ENCODE peak calls at places on chromosomes 16 and 17, in nine cellular contexts. F is left ventricle myocardium inferior; C is Karpas-422; W is cardiac muscle cell; B is CD8-positive, alpha-beta memory T cell; Z is ovary; N is hepatocyte; A is IMR-90; Q is SJSA1. V is an unnamed sample.

GRCh38 chr17:21039839-21040575 is 2.8 kb downstream of the USP22 start:
- DNase-seq in Q (peak), B (no peak), N (peak), C (peak), W (peak), A (peak), F (no peak), Z (peak), V (no peak)

GRCh38 chr16:24721830-24722238 is 7.6 kb upstream of the TNRC6A start:
- DNase-seq in Q (no peak), N (no peak), B (no peak), Z (no peak), C (no peak), F (no peak), A (no peak), W (no peak), V (no peak)

GRCh38 chr16:23823475-23824407 is 12.0 kb upstream of the PRKCB start:
- DNase-seq in F (no peak), Z (no peak), N (no peak), B (no peak), Q (no peak), W (no peak), A (no peak), C (no peak), V (no peak)

GRCh38 chr17:50471009-50471905 is 2.6 kb upstream of the CHAD start:
- DNase-seq in W (no peak), A (no peak), B (no peak), Z (no peak), F (no peak), N (no peak), Q (no peak), C (no peak), V (no peak)

GRCh38 chr17:19996502-19996901 is 12.7 kb upstream of the SPECC1 start:
- DNase-seq in Z (no peak), N (no peak), B (no peak), F (no peak), C (no peak), W (no peak), Q (no peak), A (no peak), V (no peak)

GRCh38 chr16:54277845-54278703 is 8.5 kb downstream of the IRX3 start:
- DNase-seq in F (no peak), A (no peak), Z (no peak), W (peak), Q (no peak), B (no peak), C (no peak), N (no peak), V (no peak)

GRCh38 chr17:73586921-73587680 is 57.1 kb downstream of the SDK2 start:
- DNase-seq in B (no peak), Q (no peak), W (no peak), C (no peak), A (no peak), N (peak), Z (no peak), F (peak), V (no peak)

GRCh38 chr16:68892898-68893297 is 49.6 kb downstream of the TANGO6 start:
- DNase-seq in B (no peak), N (no peak), W (no peak), A (no peak), C (no peak), Z (no peak), Q (no peak), F (no peak), V (no peak)

GRCh38 chr17:39198186-39198566 is 707 bp upstream of the CACNB1 start:
- DNase-seq in W (no peak), B (no peak), Z (no peak), C (peak), N (no peak), F (no peak), Q (no peak), A (no peak), V (no peak)

GRCh38 chr16:57627184-57627871 is 1.1 kb upstream of the ADGRG1 start:
- DNase-seq in N (no peak), F (no peak), Q (peak), W (peak), Z (no peak), B (no peak), C (no peak), A (peak), V (peak)

GRCh38 chr17:32928527-32929287 is 754 bp downstream of the TMEM98 start:
- DNase-seq in N (no peak), W (no peak), A (peak), F (no peak), Z (no peak), Q (peak), C (no peak), B (no peak), V (no peak)

GRCh38 chr17:34852141-34852540 is 109.1 kb downstream of the CCT6B start:
- DNase-seq in A (no peak), Z (no peak), W (no peak), N (no peak), Q (no peak), F (no peak), C (no peak), B (no peak), V (no peak)

GRCh38 chr17:46984341-46984740 is 5.3 kb upstream of the RPRML start:
- DNase-seq in Q (no peak), B (no peak), C (no peak), A (no peak), Z (no peak), W (no peak), F (peak), N (no peak), V (no peak)

GRCh38 chr17:62781356-62781755 is 26.8 kb downstream of the MARCHF10 start:
- DNase-seq in F (no peak), B (no peak), N (no peak), A (peak), W (no peak), C (no peak), Z (no peak), Q (no peak), V (no peak)

GRCh38 chr17:13025687-13026086 is 7.9 kb upstream of the ELAC2 start:
- DNase-seq in N (no peak), A (no peak), W (no peak), B (no peak), Z (no peak), F (no peak), C (no peak), Q (no peak), V (no peak)

GRCh38 chr16:54143934-54144333 is 142.7 kb downstream of the IRX3 start:
- DNase-seq in B (no peak), F (no peak), N (no peak), A (no peak), Q (no peak), Z (no peak), C (no peak), W (no peak), V (no peak)

GRCh38 chr17:64694207-64694606 is 32.1 kb upstream of the SMURF2 start:
- DNase-seq in C (no peak), Q (peak), Z (no peak), F (peak), A (peak), B (no peak), N (no peak), W (no peak), V (no peak)

GRCh38 chr17:2240541-2240940 is 63.0 kb downstream of the SMG6 start:
- DNase-seq in N (no peak), Q (no peak), Z (no peak), A (no peak), B (no peak), C (no peak), F (no peak), W (no peak), V (no peak)

GRCh38 chr17:69208640-69209039 is 20.0 kb downstream of the ABCA10 start:
- DNase-seq in C (no peak), A (no peak), Q (no peak), Z (no peak), F (no peak), W (no peak), B (no peak), N (no peak), V (no peak)

GRCh38 chr16:19166500-19166899 is 1.5 kb upstream of the SYT17 start:
- DNase-seq in F (no peak), Z (no peak), C (no peak), N (no peak), A (no peak), W (no peak), Q (no peak), B (no peak), V (no peak)

GRCh38 chr17:77628035-77628434 is 330.5 kb upstream of the TNRC6C start:
- DNase-seq in W (no peak), B (no peak), C (no peak), F (no peak), Q (no peak), Z (no peak), A (no peak), N (no peak), V (no peak)

GRCh38 chr16:57444711-57445110 is 2.5 kb downstream of the CIAPIN1 start:
- DNase-seq in C (no peak), Z (no peak), B (no peak), N (no peak), Q (no peak), F (no peak), A (peak), W (no peak), V (no peak)

GRCh38 chr17:70168044-70168978 is 1.0 kb upstream of the KCNJ2 start:
- DNase-seq in N (peak), F (peak), W (peak), C (peak), B (no peak), A (peak), Z (peak), Q (peak), V (peak)

GRCh38 chr17:4901648-4902344 is 1.1 kb downstream of the CHRNE start:
- DNase-seq in Z (peak), B (no peak), W (no peak), A (no peak), N (no peak), C (no peak), Q (no peak), F (peak), V (no peak)

GRCh38 chr17:45020354-45021138 is 30.9 kb downstream of the DCAKD start:
- DNase-seq in Z (peak), B (no peak), W (no peak), C (no peak), N (no peak), F (no peak), Q (no peak), A (peak), V (no peak)

GRCh38 chr17:80978499-80979497 is 12.8 kb upstream of the CHMP6 start:
- DNase-seq in F (no peak), Z (no peak), B (no peak), W (no peak), Q (no peak), A (peak), C (no peak), N (no peak), V (no peak)

GRCh38 chr16:4676826-4677225 is 16.5 kb upstream of the NUDT16L1 start:
- DNase-seq in N (no peak), Q (no peak), Z (no peak), B (no peak), A (no peak), W (no peak), C (no peak), F (peak), V (no peak)

GRCh38 chr16:80006175-80006895 is 405.8 kb upstream of the MAF start:
- DNase-seq in Z (peak), Q (peak), C (no peak), F (peak), B (no peak), N (peak), W (no peak), A (peak), V (no peak)

GRCh38 chr16:27326251-27326650 is 12.5 kb downstream of the IL4R start:
- DNase-seq in Z (no peak), A (no peak), W (no peak), Q (no peak), B (no peak), C (no peak), N (no peak), F (no peak), V (no peak)

GRCh38 chr16:85961988-85962915 is 63.3 kb downstream of the IRF8 start:
- DNase-seq in Z (no peak), C (no peak), Q (no peak), B (no peak), F (no peak), N (no peak), A (no peak), W (peak), V (no peak)

GRCh38 chr17:58447039-58447975 is 30.0 kb upstream of the RNF43 start:
- DNase-seq in F (peak), Z (no peak), C (peak), B (peak), A (peak), W (peak), N (peak), Q (peak), V (peak)

GRCh38 chr16:30927789-30928378 is 4.5 kb downstream of the FBXL19 start:
- DNase-seq in C (peak), W (peak), A (peak), F (no peak), B (no peak), Q (no peak), N (peak), Z (peak), V (no peak)
- H3K4me3 ChIP-seq in C (no peak), W (no peak), A (no peak), F (no peak), B (no peak), Q (no peak), N (no peak), Z (no peak), V (no peak)

GRCh38 chr17:82205720-82206508 is 6.7 kb downstream of the CCDC57 start:
- DNase-seq in C (peak), Z (peak), N (peak), A (peak), W (peak), Q (peak), F (peak), B (peak), V (peak)
- H3K4me3 ChIP-seq in C (peak), Z (no peak), N (no peak), A (no peak), W (no peak), Q (no peak), F (peak), B (peak), V (no peak)

GRCh38 chr17:43759836-43760235 is 1.2 kb upstream of the SOST start:
- DNase-seq in C (no peak), Q (no peak), Z (no peak), B (no peak), A (no peak), N (no peak), F (no peak), W (no peak), V (no peak)
- H3K4me3 ChIP-seq in C (no peak), Q (no peak), Z (no peak), B (no peak), A (no peak), N (no peak), F (no peak), W (no peak), V (no peak)

GRCh38 chr17:48995871-48996695 is 1.1 kb upstream of the IGF2BP1 start:
- DNase-seq in A (no peak), W (peak), Q (peak), F (no peak), C (no peak), B (no peak), Z (no peak), N (peak), V (no peak)
- H3K4me3 ChIP-seq in A (peak), W (peak), Q (peak), F (peak), C (no peak), B (peak), Z (no peak), N (peak), V (peak)

GRCh38 chr17:8294361-8294760 is 839 bp downstream of the SLC25A35 start:
- DNase-seq in C (no peak), F (no peak), Q (no peak), B (no peak), N (no peak), Z (no peak), W (no peak), A (no peak), V (no peak)
- H3K4me3 ChIP-seq in C (peak), F (peak), Q (no peak), B (no peak), N (no peak), Z (no peak), W (peak), A (no peak), V (no peak)

GRCh38 chr16:84616515-84616914 is 1.4 kb downstream of the COTL1 start:
- DNase-seq in C (peak), B (no peak), A (no peak), N (no peak), W (no peak), Q (peak), F (no peak), Z (no peak), V (no peak)

GRCh38 chr16:84614914-84615813 is 2.7 kb downstream of the COTL1 start:
- DNase-seq in Z (no peak), Q (no peak), A (no peak), N (no peak), B (no peak), F (no peak), W (no peak), C (no peak), V (no peak)

GRCh38 chr16:84613408-84614071 is 4.3 kb downstream of the COTL1 start:
- DNase-seq in W (no peak), N (no peak), F (no peak), Z (no peak), Q (no peak), B (no peak), C (no peak), A (no peak), V (no peak)

GRCh38 chr16:84612686-84613085 is 5.2 kb downstream of the COTL1 start:
- DNase-seq in W (no peak), C (no peak), Q (no peak), N (no peak), B (no peak), F (no peak), A (no peak), Z (no peak), V (no peak)

GRCh38 chr16:84614075-84614474 is 3.8 kb downstream of the COTL1 start:
- DNase-seq in Z (peak), F (no peak), B (no peak), W (no peak), N (no peak), C (no peak), A (peak), Q (no peak), V (no peak)
- H3K4me3 ChIP-seq in Z (no peak), F (no peak), B (no peak), W (no peak), N (no peak), C (no peak), A (no peak), Q (no peak), V (no peak)

DNA sequence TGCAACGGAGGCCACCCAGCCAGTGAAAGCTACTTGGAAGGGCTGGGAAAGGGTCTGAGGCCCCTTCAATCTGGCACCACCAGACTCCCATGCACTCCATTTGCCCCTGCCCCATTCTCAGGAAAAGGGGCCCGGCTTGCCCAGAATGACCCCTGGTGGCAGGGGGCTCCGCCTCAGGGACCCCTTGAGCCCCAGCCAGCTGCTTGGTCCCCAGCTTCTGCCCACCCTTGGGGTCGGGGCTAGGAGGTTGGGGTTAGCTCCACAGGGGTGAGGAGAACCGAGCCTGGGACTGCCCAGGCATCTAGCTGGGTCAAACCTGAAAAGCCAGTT is 1.3 kb downstream of the RHBDF1 start:
- DNase-seq in Q (no peak), A (no peak), F (no peak), W (no peak), Z (no peak), N (no peak), B (no peak), C (no peak), V (no peak)
- H3K4me3 ChIP-seq in Q (peak), A (peak), F (peak), W (peak), Z (peak), N (no peak), B (no peak), C (no peak), V (peak)